ENCODE peak calls at places on chromosomes 5 and 9, in five cellular contexts. R is psoas muscle, I is stomach, B is PC-9, H is testis. A is an unnamed sample.

GRCh38 chr5:112397690-112398089 is 21.4 kb downstream of the EPB41L4A start:
- DNase-seq in R (no peak), I (no peak), B (no peak), H (no peak), A (no peak)

GRCh38 chr5:179121667-179122111 is 61.5 kb downstream of the ZNF354C start:
- DNase-seq in R (no peak), I (no peak), B (no peak), H (peak; percentile 11), A (no peak)

GRCh38 chr5:112388010-112388553 is 31.0 kb downstream of the EPB41L4A start:
- DNase-seq in R (no peak), I (no peak), B (no peak), H (no peak), A (no peak)

GRCh38 chr5:175710361-175710760 is 52.5 kb downstream of the HRH2 start:
- DNase-seq in R (no peak), I (peak; percentile 24), B (no peak), H (no peak), A (no peak)

GRCh38 chr9:18531127-18531526 is 57.2 kb downstream of the ADAMTSL1 start:
- DNase-seq in R (no peak), I (no peak), B (no peak), H (no peak), A (no peak)

GRCh38 chr5:132362086-132362485 is 7.4 kb upstream of the SLC22A5 start:
- DNase-seq in R (no peak), I (no peak), B (no peak), H (no peak), A (no peak)

GRCh38 chr5:168315991-168316578 is 24.6 kb downstream of the WWC1 start:
- DNase-seq in R (no peak), I (peak; percentile 87), B (peak; percentile 80), H (no peak), A (no peak)

GRCh38 chr5:142716963-142717362 is 31.1 kb upstream of the FGF1 start:
- DNase-seq in R (no peak), I (peak; percentile 52), B (no peak), H (peak; percentile 70), A (no peak)

GRCh38 chr5:93018461-93018860 is 562.6 kb downstream of the NR2F1-AS1 start:
- DNase-seq in R (no peak), I (no peak), B (no peak), H (no peak), A (no peak)

GRCh38 chr9:113898596-113898995 is 22.5 kb downstream of the ZNF618 start:
- DNase-seq in R (no peak), I (no peak), B (no peak), H (no peak), A (peak; percentile 50)

GRCh38 chr9:114594136-114594535 is 6.6 kb downstream of the ATP6V1G1 start:
- DNase-seq in R (no peak), I (no peak), B (no peak), H (no peak), A (no peak)

GRCh38 chr9:122184551-122184950 is 24.8 kb downstream of the MORN5 start:
- DNase-seq in R (no peak), I (no peak), B (no peak), H (no peak), A (no peak)

GRCh38 chr9:137550958-137551655 is 572 bp upstream of the MRPL41 start:
- DNase-seq in R (peak; percentile 81), I (no peak), B (no peak), H (no peak), A (no peak)

GRCh38 chr9:99213197-99213596 is 8.5 kb downstream of the ALG2 start:
- DNase-seq in R (no peak), I (no peak), B (no peak), H (no peak), A (no peak)

GRCh38 chr5:154620406-154620805 is 134.8 kb upstream of the LARP1 start:
- DNase-seq in R (no peak), I (no peak), B (no peak), H (no peak), A (no peak)

GRCh38 chr9:22913026-22913425 is 466.4 kb downstream of the DMRTA1 start:
- DNase-seq in R (no peak), I (no peak), B (no peak), H (no peak), A (no peak)

GRCh38 chr9:87670572-87671264 is 55.2 kb upstream of the CTSL start:
- DNase-seq in R (no peak), I (no peak), B (no peak), H (no peak), A (no peak)

GRCh38 chr5:96455789-96456188 is 22.7 kb upstream of the PCSK1 start:
- DNase-seq in R (no peak), I (no peak), B (no peak), H (no peak), A (no peak)

GRCh38 chr9:95504053-95504963 is 12.5 kb downstream of the PTCH1 start:
- DNase-seq in R (no peak), I (no peak), B (no peak), H (peak; percentile 72), A (no peak)

GRCh38 chr5:51678335-51678734 is 295.1 kb downstream of the ISL1 start:
- DNase-seq in R (no peak), I (no peak), B (no peak), H (no peak), A (no peak)

GRCh38 chr5:142445266-142445665 is 120.4 kb upstream of the SPRY4 start:
- DNase-seq in R (no peak), I (no peak), B (no peak), H (no peak), A (no peak)

GRCh38 chr5:13346401-13346800 is 598.1 kb downstream of the DNAH5 start:
- DNase-seq in R (no peak), I (no peak), B (no peak), H (no peak), A (no peak)

GRCh38 chr9:82208741-82209450 is 220.3 kb downstream of the SPATA31D1 start:
- DNase-seq in R (no peak), I (no peak), B (no peak), H (no peak), A (no peak)

GRCh38 chr5:160036884-160037283 is 27.9 kb downstream of the TTC1 start:
- DNase-seq in R (no peak), I (no peak), B (no peak), H (no peak), A (no peak)
- H3K36me3 ChIP-seq in R (peaks cover 68% of the 10 kb centered on the region), I (peaks cover 14% of the 10 kb centered on the region), B (peaks cover 31% of the 10 kb centered on the region), H (no peaks in the 10 kb centered on the region), A (no peaks in the 10 kb centered on the region)

GRCh38 chr5:173232499-173233346 is 2.3 kb downstream of the NKX2-5 start:
- DNase-seq in R (no peak), I (no peak), B (no peak), H (no peak), A (no peak)
- H3K4me3 ChIP-seq in R (peak overlapping the region; percentile 41), I (no peak overlapping the region), B (no peak overlapping the region), H (peak overlapping the region; percentile 15), A (no peak overlapping the region)

DNA sequence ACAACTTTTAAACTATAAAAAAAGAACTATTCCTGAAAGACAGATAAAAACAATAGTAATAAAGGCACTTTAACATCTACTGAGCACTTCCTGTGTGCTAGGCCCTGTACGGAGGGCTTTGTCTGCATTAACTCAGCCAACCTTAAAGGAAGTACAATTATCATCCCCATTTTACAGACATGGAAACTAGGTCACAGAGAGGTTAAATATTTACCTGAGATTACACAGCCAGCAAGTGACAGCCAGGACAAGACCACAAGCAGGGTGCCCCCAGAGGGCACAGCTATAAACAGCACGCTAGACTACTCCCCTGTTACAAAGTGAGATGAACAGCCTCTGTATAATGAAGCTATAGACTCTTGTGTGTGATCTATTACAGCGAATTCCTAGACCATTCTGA is 25.5 kb downstream of the DDX31 start:
- DNase-seq in R (no peak), I (no peak), B (no peak), H (no peak), A (no peak)
- TF ChIP-seq CTCF in R (no peak), I (no peak), B (no peak), H (no peak), A (peak; percentile 9)

DNA sequence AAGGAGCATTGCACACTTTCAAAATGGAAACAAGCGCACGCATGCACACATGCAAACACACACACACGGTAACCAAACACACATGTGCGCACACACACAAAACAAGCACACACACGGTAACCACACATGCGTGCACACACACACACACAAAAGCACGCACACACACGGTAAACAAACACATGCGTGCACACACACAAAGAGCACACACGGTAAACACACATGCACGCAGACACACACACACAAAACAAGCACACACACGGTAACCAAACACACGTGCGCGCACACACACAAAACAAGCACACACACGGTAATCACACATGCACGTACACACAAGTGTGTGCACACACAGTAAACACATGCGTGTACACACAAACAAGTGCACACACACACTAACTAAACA is 19.3 kb upstream of the SLC6A3 start:
- DNase-seq in R (no peak), I (no peak), B (no peak), H (no peak), A (no peak)
- H3K36me3 ChIP-seq in R (peaks cover 19% of the 10 kb centered on the region), I (peaks cover 28% of the 10 kb centered on the region), B (peaks cover 23% of the 10 kb centered on the region), H (no peaks in the 10 kb centered on the region), A (peaks cover 1% of the 10 kb centered on the region)

DNA sequence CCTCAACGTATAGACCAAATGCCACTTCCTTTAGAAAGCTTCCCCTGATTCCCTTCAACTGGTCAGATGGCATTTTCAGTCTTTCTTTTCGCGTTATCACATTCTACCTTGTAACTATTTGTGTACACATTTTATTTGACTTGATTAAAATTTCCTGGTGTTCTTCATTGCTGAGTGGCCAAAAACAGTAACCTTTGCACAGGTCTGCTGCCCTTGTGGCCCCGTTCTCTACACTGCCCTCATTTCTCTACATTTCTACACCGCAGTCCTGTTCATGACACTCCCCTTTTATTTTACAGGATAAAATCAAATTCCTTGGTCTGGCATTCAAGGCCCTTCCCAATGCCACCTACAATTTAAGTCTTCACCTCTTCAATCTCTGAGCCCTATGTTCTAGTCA is 334.2 kb upstream of the SLC30A5 start:
- DNase-seq in R (no peak), I (no peak), B (no peak), H (no peak), A (no peak)
- H3K4me3 ChIP-seq in R (no peak overlapping the region), I (no peak overlapping the region), B (no peak overlapping the region), H (no peak overlapping the region), A (no peak overlapping the region)

DNA sequence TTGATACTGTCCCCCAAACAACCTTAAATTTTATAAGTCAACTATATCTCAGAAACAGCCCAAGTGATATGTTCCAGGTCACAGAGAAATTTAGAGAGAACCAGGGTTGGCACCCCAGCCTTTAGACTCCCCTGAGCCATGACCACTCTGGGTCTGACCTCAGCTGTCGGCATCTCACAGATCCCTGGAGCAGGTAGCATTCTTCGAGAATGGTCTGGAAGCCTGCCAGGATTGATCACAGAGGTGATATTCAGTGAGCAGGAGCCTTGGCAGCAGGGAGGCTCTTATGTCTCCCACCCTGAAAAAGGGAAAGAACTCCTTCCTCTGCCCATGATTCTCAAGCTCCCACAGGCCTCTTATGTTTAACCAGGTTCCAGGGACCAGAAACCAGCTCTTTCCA is 58.2 kb downstream of the PLK2 start:
- DNase-seq in R (no peak), I (no peak), B (no peak), H (no peak), A (no peak)
- TF ChIP-seq CTCF in R (no peak), I (no peak), B (no peak), H (no peak), A (no peak)

GRCh38 chr9:13221741-13222140 is 57.8 kb downstream of the MPDZ start:
- DNase-seq in R (no peak), I (no peak), B (no peak), H (no peak), A (no peak)
- H3K36me3 ChIP-seq in R (peaks cover 64% of the 10 kb centered on the region), I (peaks cover 5% of the 10 kb centered on the region), B (no peaks in the 10 kb centered on the region), H (no peaks in the 10 kb centered on the region), A (no peaks in the 10 kb centered on the region)